ENCODE peak calls at places on chromosomes 13 and 19, in eight cellular contexts. T, I, L, O, E, D, C and B are unnamed samples.

GRCh38 chr13:94233401-94233800 is 246.1 kb downstream of the DCT start:
- DNase-seq in T (no peak), I (no peak), L (peak), O (peak), E (peak), D (no peak), C (peak), B (peak)

GRCh38 chr19:48379058-48379457 is 12.3 kb downstream of the KDELR1 start:
- DNase-seq in T (no peak), I (no peak), L (no peak), O (no peak), E (no peak), D (no peak), C (no peak), B (no peak)

GRCh38 chr19:52992109-52993004 is 21.4 kb upstream of the ERVV-1 start:
- DNase-seq in T (no peak), I (no peak), L (no peak), O (no peak), E (peak), D (no peak), C (peak), B (no peak)

GRCh38 chr13:37443538-37443937 is 155.0 kb downstream of the POSTN start:
- DNase-seq in T (no peak), I (no peak), L (peak), O (no peak), E (peak), D (no peak), C (peak), B (peak)

GRCh38 chr13:20553309-20553708 is 13.6 kb upstream of the IFT88 start:
- DNase-seq in T (no peak), I (no peak), L (no peak), O (peak), E (no peak), D (no peak), C (no peak), B (peak)

GRCh38 chr19:38561658-38562057 is 56.1 kb downstream of the MAP4K1 start:
- DNase-seq in T (no peak), I (no peak), L (no peak), O (no peak), E (no peak), D (no peak), C (no peak), B (no peak)

GRCh38 chr19:40592170-40592569 is 9.0 kb upstream of the LTBP4 start:
- DNase-seq in T (no peak), I (no peak), L (peak), O (no peak), E (peak), D (no peak), C (peak), B (no peak)

GRCh38 chr13:108950333-108951010 is 321.1 kb downstream of the MYO16 start:
- DNase-seq in T (no peak), I (no peak), L (no peak), O (no peak), E (no peak), D (no peak), C (peak), B (no peak)

GRCh38 chr13:40146586-40147240 is 491.3 kb downstream of the COG6 start:
- DNase-seq in T (no peak), I (no peak), L (peak), O (no peak), E (no peak), D (no peak), C (no peak), B (no peak)

GRCh38 chr13:102028846-102029245 is 373.0 kb downstream of the FGF14 start:
- DNase-seq in T (no peak), I (no peak), L (no peak), O (no peak), E (no peak), D (no peak), C (no peak), B (no peak)

GRCh38 chr19:19663292-19664120 is at the start of gene ATP13A1:
- DNase-seq in T (peak), I (peak), L (peak), O (peak), E (peak), D (peak), C (peak), B (peak)

GRCh38 chr19:37778613-37779138 is 710 bp downstream of the ZNF573 start:
- DNase-seq in T (no peak), I (no peak), L (peak), O (no peak), E (peak), D (no peak), C (peak), B (peak)

GRCh38 chr13:67366533-67366932 is 136.4 kb upstream of the PCDH9 start:
- DNase-seq in T (no peak), I (no peak), L (no peak), O (no peak), E (no peak), D (no peak), C (peak), B (peak)